ENCODE peak calls at places on chromosomes 1 and 21, in seven cellular contexts. One of them, this sample, is unnamed.

GRCh38 chr1:27418326-27418761 is 25.9 kb downstream of the GPR3 start:
- DNase-seq in cardiac fibroblast: peak; percentile 97
- DNase-seq in transverse colon: peak; percentile 64
- DNase-seq in cardiac muscle cell: peak; percentile 96
- DNase-seq in WTC11: no peak
- DNase-seq in IMR-90: peak; percentile 96
- DNase-seq in ovary: no peak
- DNase-seq in this sample: peak; percentile 68

GRCh38 chr1:34763142-34763781 is 3.7 kb downstream of the GJB4 start:
- DNase-seq in transverse colon: no peak
- DNase-seq in cardiac muscle cell: no peak
- DNase-seq in IMR-90: peak; percentile 9
- DNase-seq in WTC11: no peak
- DNase-seq in cardiac fibroblast: peak; percentile 68
- DNase-seq in ovary: no peak
- DNase-seq in this sample: no peak

GRCh38 chr1:208213786-208214185 is 30.4 kb downstream of the PLXNA2 start:
- DNase-seq in cardiac muscle cell: no peak
- DNase-seq in transverse colon: no peak
- DNase-seq in ovary: no peak
- DNase-seq in WTC11: no peak
- DNase-seq in cardiac fibroblast: no peak
- DNase-seq in IMR-90: no peak
- DNase-seq in this sample: no peak

GRCh38 chr1:213162862-213163261 is 111.8 kb downstream of the RPS6KC1 start:
- DNase-seq in ovary: no peak
- DNase-seq in WTC11: no peak
- DNase-seq in cardiac muscle cell: no peak
- DNase-seq in cardiac fibroblast: no peak
- DNase-seq in transverse colon: no peak
- DNase-seq in IMR-90: no peak
- DNase-seq in this sample: no peak

GRCh38 chr1:188302746-188303145 is 1474.0 kb downstream of the PLA2G4A start:
- DNase-seq in transverse colon: no peak
- DNase-seq in IMR-90: no peak
- DNase-seq in cardiac muscle cell: no peak
- DNase-seq in ovary: no peak
- DNase-seq in WTC11: no peak
- DNase-seq in cardiac fibroblast: no peak
- DNase-seq in this sample: no peak

GRCh38 chr1:26530540-26530897 is 958 bp downstream of the RPS6KA1 start:
- DNase-seq in ovary: no peak
- DNase-seq in transverse colon: peak; percentile 54
- DNase-seq in cardiac fibroblast: no peak
- DNase-seq in cardiac muscle cell: no peak
- DNase-seq in WTC11: no peak
- DNase-seq in IMR-90: no peak
- DNase-seq in this sample: no peak

GRCh38 chr1:167420510-167420909 is 97.8 kb downstream of the CD247 start:
- DNase-seq in cardiac fibroblast: no peak
- DNase-seq in ovary: no peak
- DNase-seq in transverse colon: no peak
- DNase-seq in IMR-90: no peak
- DNase-seq in WTC11: no peak
- DNase-seq in cardiac muscle cell: peak; percentile 11
- DNase-seq in this sample: no peak

GRCh38 chr1:74652711-74653131 is 20.9 kb downstream of the ERICH3 start:
- DNase-seq in cardiac muscle cell: peak; percentile 28
- DNase-seq in IMR-90: peak; percentile 79
- DNase-seq in transverse colon: no peak
- DNase-seq in ovary: no peak
- DNase-seq in WTC11: no peak
- DNase-seq in cardiac fibroblast: peak; percentile 39
- DNase-seq in this sample: no peak

GRCh38 chr21:31008355-31008754 is 29.9 kb downstream of the KRTAP19-8 start:
- DNase-seq in cardiac fibroblast: no peak
- DNase-seq in IMR-90: no peak
- DNase-seq in cardiac muscle cell: no peak
- DNase-seq in transverse colon: no peak
- DNase-seq in WTC11: no peak
- DNase-seq in ovary: no peak
- DNase-seq in this sample: no peak

GRCh38 chr1:117565745-117566455 is 39.9 kb upstream of the TENT5C start:
- DNase-seq in IMR-90: no peak
- DNase-seq in transverse colon: no peak
- DNase-seq in WTC11: no peak
- DNase-seq in cardiac fibroblast: no peak
- DNase-seq in cardiac muscle cell: no peak
- DNase-seq in ovary: no peak
- DNase-seq in this sample: no peak

DNA sequence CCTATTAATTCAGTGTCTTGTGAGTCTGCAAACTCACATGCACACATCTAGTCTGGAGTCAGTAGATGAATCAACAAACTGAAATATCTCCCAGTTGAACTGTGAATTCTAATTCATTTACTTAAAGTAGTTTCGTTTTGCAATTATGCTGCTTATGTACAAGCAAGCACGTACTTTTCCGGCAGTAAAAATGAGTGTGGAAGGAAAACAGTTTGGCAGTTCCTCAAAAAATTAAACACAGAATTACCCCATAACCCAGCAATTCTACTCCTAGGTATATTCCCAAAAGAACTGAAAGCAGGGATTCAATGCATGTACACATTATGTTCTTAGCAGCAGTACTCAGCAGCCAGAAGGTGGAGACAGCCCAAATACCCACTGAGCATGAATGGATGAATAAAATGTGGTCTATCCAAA is 49.3 kb downstream of the GNB1 start:
- DNase-seq in IMR-90: no peak
- DNase-seq in cardiac muscle cell: peak; percentile 18
- DNase-seq in transverse colon: no peak
- DNase-seq in ovary: no peak
- DNase-seq in WTC11: no peak
- DNase-seq in cardiac fibroblast: peak; percentile 34
- DNase-seq in this sample: no peak
- TF ChIP-seq CTCF in IMR-90: peak; percentile 7
- TF ChIP-seq CTCF in cardiac muscle cell: no peak
- TF ChIP-seq CTCF in transverse colon: no peak
- TF ChIP-seq CTCF in ovary: no peak
- TF ChIP-seq CTCF in WTC11: no peak
- TF ChIP-seq CTCF in cardiac fibroblast: peak; percentile 19
- TF ChIP-seq CTCF in this sample: peak; percentile 32

DNA sequence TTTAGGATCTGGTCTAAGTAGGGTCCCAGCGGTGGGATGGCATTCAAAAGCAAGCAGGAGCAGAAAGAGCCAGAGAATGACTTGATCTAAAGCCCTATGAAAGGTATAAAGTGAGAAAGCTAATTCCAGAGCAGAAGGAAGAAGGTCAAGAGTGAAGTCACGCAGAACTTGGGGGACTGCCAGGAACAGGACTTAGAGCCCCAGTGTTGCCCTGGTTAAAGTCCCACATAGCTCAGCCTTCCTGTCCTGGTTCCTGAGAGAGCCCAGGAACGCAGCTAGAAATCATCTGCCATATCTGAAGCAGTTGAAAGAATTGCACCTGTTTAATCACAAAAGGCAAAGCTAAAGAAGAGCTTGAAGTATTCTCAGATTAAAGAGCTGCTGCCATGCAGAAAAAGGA is 160.6 kb upstream of the ATP1B1 start:
- DNase-seq in cardiac muscle cell: peak; percentile 21
- DNase-seq in WTC11: no peak
- DNase-seq in transverse colon: peak; percentile 77
- DNase-seq in IMR-90: no peak
- DNase-seq in cardiac fibroblast: no peak
- DNase-seq in ovary: peak; percentile 60
- DNase-seq in this sample: no peak
- TF ChIP-seq CTCF in cardiac muscle cell: no peak
- TF ChIP-seq CTCF in WTC11: no peak
- TF ChIP-seq CTCF in transverse colon: no peak
- TF ChIP-seq CTCF in IMR-90: no peak
- TF ChIP-seq CTCF in cardiac fibroblast: no peak
- TF ChIP-seq CTCF in ovary: no peak
- TF ChIP-seq CTCF in this sample: no peak

GRCh38 chr1:70863256-70863655 is 184.4 kb downstream of the PTGER3 start:
- DNase-seq in ovary: no peak
- DNase-seq in IMR-90: no peak
- DNase-seq in WTC11: no peak
- DNase-seq in cardiac fibroblast: no peak
- DNase-seq in cardiac muscle cell: no peak
- DNase-seq in transverse colon: no peak
- DNase-seq in this sample: no peak

GRCh38 chr1:70864302-70864701 is 183.3 kb downstream of the PTGER3 start:
- DNase-seq in WTC11: no peak
- DNase-seq in IMR-90: peak; percentile 4
- DNase-seq in ovary: no peak
- DNase-seq in cardiac muscle cell: no peak
- DNase-seq in transverse colon: no peak
- DNase-seq in cardiac fibroblast: peak; percentile 7
- DNase-seq in this sample: peak; percentile 35

GRCh38 chr1:70871790-70872189 is 175.8 kb downstream of the PTGER3 start:
- DNase-seq in transverse colon: no peak
- DNase-seq in ovary: no peak
- DNase-seq in cardiac muscle cell: no peak
- DNase-seq in WTC11: no peak
- DNase-seq in cardiac fibroblast: no peak
- DNase-seq in IMR-90: no peak
- DNase-seq in this sample: no peak

GRCh38 chr1:70866522-70867256 is 180.9 kb downstream of the PTGER3 start:
- DNase-seq in cardiac fibroblast: no peak
- DNase-seq in cardiac muscle cell: no peak
- DNase-seq in WTC11: peak; percentile 23
- DNase-seq in transverse colon: no peak
- DNase-seq in IMR-90: no peak
- DNase-seq in ovary: no peak
- DNase-seq in this sample: no peak
- TF ChIP-seq CTCF in cardiac fibroblast: no peak
- TF ChIP-seq CTCF in cardiac muscle cell: no peak
- TF ChIP-seq CTCF in WTC11: no peak
- TF ChIP-seq CTCF in transverse colon: no peak
- TF ChIP-seq CTCF in IMR-90: no peak
- TF ChIP-seq CTCF in ovary: no peak
- TF ChIP-seq CTCF in this sample: no peak

GRCh38 chr1:70143052-70143659 is 62.2 kb downstream of the LRRC40 start:
- DNase-seq in WTC11: no peak
- DNase-seq in IMR-90: peak; percentile 75
- DNase-seq in ovary: no peak
- DNase-seq in transverse colon: no peak
- DNase-seq in cardiac fibroblast: peak; percentile 72
- DNase-seq in cardiac muscle cell: peak; percentile 62
- DNase-seq in this sample: peak; percentile 20
- TF ChIP-seq CTCF in WTC11: no peak
- TF ChIP-seq CTCF in IMR-90: peak; percentile 55
- TF ChIP-seq CTCF in ovary: no peak
- TF ChIP-seq CTCF in transverse colon: no peak
- TF ChIP-seq CTCF in cardiac fibroblast: peak; percentile 29
- TF ChIP-seq CTCF in cardiac muscle cell: peak; percentile 36
- TF ChIP-seq CTCF in this sample: peak; percentile 54

GRCh38 chr21:43816611-43817071 is 27.3 kb downstream of the RRP1 start:
- DNase-seq in cardiac fibroblast: no peak
- DNase-seq in transverse colon: no peak
- DNase-seq in WTC11: peak; percentile 41
- DNase-seq in cardiac muscle cell: no peak
- DNase-seq in ovary: peak; percentile 33
- DNase-seq in IMR-90: no peak
- DNase-seq in this sample: no peak
- TF ChIP-seq CTCF in cardiac fibroblast: no peak
- TF ChIP-seq CTCF in transverse colon: no peak
- TF ChIP-seq CTCF in WTC11: no peak
- TF ChIP-seq CTCF in cardiac muscle cell: no peak
- TF ChIP-seq CTCF in ovary: no peak
- TF ChIP-seq CTCF in IMR-90: no peak
- TF ChIP-seq CTCF in this sample: no peak

DNA sequence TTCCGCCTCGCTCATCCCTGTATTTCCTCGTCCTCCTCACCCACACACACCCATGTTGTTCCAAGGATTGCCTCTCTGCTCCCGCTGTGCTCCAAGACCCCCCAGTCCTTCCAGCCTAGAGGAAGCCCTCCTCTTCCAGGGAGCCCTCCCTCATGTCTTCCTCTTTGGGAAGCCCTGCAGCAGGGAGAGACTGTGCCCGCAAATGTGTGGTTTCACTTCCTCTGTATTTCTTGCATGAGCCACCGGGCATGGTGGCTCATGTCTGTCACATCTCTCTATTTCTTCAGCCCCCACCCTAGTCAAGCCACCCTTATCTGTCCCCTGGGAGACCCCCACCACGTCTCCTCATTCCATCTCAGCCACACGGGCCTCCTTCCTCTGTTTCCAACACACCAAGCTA is 57.5 kb upstream of the PAX7 start:
- DNase-seq in IMR-90: no peak
- DNase-seq in ovary: no peak
- DNase-seq in transverse colon: no peak
- DNase-seq in cardiac fibroblast: no peak
- DNase-seq in WTC11: no peak
- DNase-seq in cardiac muscle cell: no peak
- DNase-seq in this sample: no peak
- TF ChIP-seq CTCF in IMR-90: no peak
- TF ChIP-seq CTCF in ovary: no peak
- TF ChIP-seq CTCF in transverse colon: no peak
- TF ChIP-seq CTCF in cardiac fibroblast: no peak
- TF ChIP-seq CTCF in WTC11: no peak
- TF ChIP-seq CTCF in cardiac muscle cell: no peak
- TF ChIP-seq CTCF in this sample: no peak

This sample was measured in AG09319.